ENCODE peak calls at places on chromosomes 12 and 14, in nine cellular contexts. J, F, M, A, R, D, N, Y and K are unnamed samples.
A peak's percentile ranks its signal among the peaks of the same experiment; 100 is the strongest.

GRCh38 chr12:126668961-126669360 is 1598.0 kb upstream of the TMEM132C start:
- DNase-seq in J (no peak), F (no peak), M (peak; percentile 85), A (no peak), R (peak; percentile 56), D (no peak), N (no peak), Y (no peak), K (peak; percentile 39)

GRCh38 chr14:43481864-43482263 is 1025.2 kb downstream of the FSCB start:
- DNase-seq in J (no peak), F (no peak), M (no peak), A (no peak), R (no peak), D (no peak), N (no peak), Y (no peak), K (no peak)

GRCh38 chr12:45909041-45909713 is 81.2 kb downstream of the SCAF11 start:
- DNase-seq in J (no peak), F (no peak), M (peak; percentile 19), A (no peak), R (no peak), D (no peak), N (no peak), Y (peak; percentile 78), K (no peak)

GRCh38 chr12:30110970-30111586 is 327.3 kb upstream of the TMTC1 start:
- DNase-seq in J (no peak), F (no peak), M (peak; percentile 76), A (no peak), R (peak; percentile 51), D (no peak), N (peak; percentile 19), Y (peak; percentile 27), K (no peak)

GRCh38 chr12:5163661-5164060 is 120.0 kb downstream of the KCNA5 start:
- DNase-seq in J (no peak), F (no peak), M (peak; percentile 53), A (no peak), R (no peak), D (no peak), N (no peak), Y (peak; percentile 35), K (no peak)

GRCh38 chr14:28613526-28613925 is 153.1 kb upstream of the FOXG1 start:
- DNase-seq in J (no peak), F (no peak), M (no peak), A (no peak), R (no peak), D (no peak), N (no peak), Y (no peak), K (no peak)

GRCh38 chr14:74488788-74489397 is 4.2 kb downstream of the NPC2 start:
- DNase-seq in J (no peak), F (no peak), M (peak; percentile 82), A (no peak), R (peak; percentile 93), D (no peak), N (no peak), Y (peak; percentile 67), K (no peak)

GRCh38 chr12:64473176-64473575 is 21.3 kb downstream of the TBK1 start:
- DNase-seq in J (no peak), F (no peak), M (no peak), A (no peak), R (no peak), D (no peak), N (no peak), Y (no peak), K (no peak)

GRCh38 chr14:77000340-77001235 is 27.9 kb downstream of the IRF2BPL start:
- DNase-seq in J (no peak), F (peak; percentile 32), M (peak; percentile 59), A (no peak), R (no peak), D (no peak), N (peak; percentile 48), Y (peak; percentile 79), K (no peak)

GRCh38 chr14:66511849-66512248 is 3.9 kb downstream of the GPHN start:
- DNase-seq in J (no peak), F (no peak), M (no peak), A (no peak), R (no peak), D (no peak), N (no peak), Y (no peak), K (no peak)

GRCh38 chr14:67541448-67542387 is 8.6 kb downstream of the PLEKHH1 start:
- DNase-seq in J (peak; percentile 58), F (no peak), M (no peak), A (no peak), R (no peak), D (no peak), N (no peak), Y (no peak), K (peak; percentile 73)

GRCh38 chr12:69475237-69475984 is 5.2 kb downstream of the FRS2 start:
- DNase-seq in J (no peak), F (no peak), M (no peak), A (no peak), R (no peak), D (no peak), N (peak; percentile 8), Y (peak; percentile 62), K (peak; percentile 30)

GRCh38 chr12:31849090-31849687 is 110.0 kb upstream of the RESF1 start:
- DNase-seq in J (no peak), F (no peak), M (peak; percentile 14), A (no peak), R (peak; percentile 47), D (no peak), N (no peak), Y (peak; percentile 9), K (no peak)

GRCh38 chr12:93762059-93762719 is 85.0 kb downstream of the CRADD start:
- DNase-seq in J (no peak), F (no peak), M (peak; percentile 21), A (no peak), R (no peak), D (no peak), N (no peak), Y (peak; percentile 50), K (no peak)

GRCh38 chr12:67645571-67645970 is 3.0 kb upstream of the DYRK2 start:
- DNase-seq in J (no peak), F (no peak), M (peak; percentile 49), A (no peak), R (no peak), D (no peak), N (no peak), Y (peak; percentile 56), K (no peak)

GRCh38 chr12:118354903-118355302 is 17.8 kb downstream of the TAOK3 start:
- DNase-seq in J (no peak), F (no peak), M (peak; percentile 50), A (no peak), R (no peak), D (no peak), N (no peak), Y (peak; percentile 40), K (no peak)

GRCh38 chr12:118355838-118356237 is 16.9 kb downstream of the TAOK3 start:
- DNase-seq in J (no peak), F (no peak), M (no peak), A (no peak), R (no peak), D (no peak), N (no peak), Y (no peak), K (no peak)

GRCh38 chr12:118357327-118358007 is 15.2 kb downstream of the TAOK3 start:
- DNase-seq in J (no peak), F (no peak), M (no peak), A (no peak), R (peak; percentile 74), D (no peak), N (peak; percentile 42), Y (peak; percentile 65), K (peak; percentile 46)

GRCh38 chr12:118358008-118358359 is 14.7 kb downstream of the TAOK3 start:
- DNase-seq in J (no peak), F (no peak), M (no peak), A (no peak), R (no peak), D (no peak), N (no peak), Y (no peak), K (no peak)

GRCh38 chr12:118356809-118357326 is 15.8 kb downstream of the TAOK3 start:
- DNase-seq in J (no peak), F (no peak), M (peak; percentile 78), A (no peak), R (peak; percentile 54), D (no peak), N (no peak), Y (peak; percentile 92), K (no peak)
- H3K4me1 ChIP-seq in J (peaks cover 35% of the 10 kb centered on the region), F (peaks cover 34% of the 10 kb centered on the region), M (peaks cover 10% of the 10 kb centered on the region), A (peaks cover 2% of the 10 kb centered on the region), R (peaks cover 43% of the 10 kb centered on the region), D (peaks cover 20% of the 10 kb centered on the region), N (peaks cover 4% of the 10 kb centered on the region), Y (peaks cover 9% of the 10 kb centered on the region), K (peaks cover 31% of the 10 kb centered on the region)

GRCh38 chr12:104465379-104465778 is 8.6 kb downstream of the CHST11 start:
- DNase-seq in J (no peak), F (no peak), M (no peak), A (no peak), R (no peak), D (no peak), N (no peak), Y (no peak), K (no peak)
- H3K4me1 ChIP-seq in J (peaks cover 90% of the 10 kb centered on the region), F (peaks cover 37% of the 10 kb centered on the region), M (peaks cover 9% of the 10 kb centered on the region), A (peaks cover 6% of the 10 kb centered on the region), R (peaks cover 9% of the 10 kb centered on the region), D (peaks cover 29% of the 10 kb centered on the region), N (peaks cover 2% of the 10 kb centered on the region), Y (no peaks in the 10 kb centered on the region), K (peaks cover 12% of the 10 kb centered on the region)

GRCh38 chr14:38198425-38198824 is 9.3 kb upstream of the SSTR1 start:
- DNase-seq in J (no peak), F (no peak), M (no peak), A (no peak), R (no peak), D (no peak), N (no peak), Y (no peak), K (no peak)
- H3K4me1 ChIP-seq in J (peaks cover 4% of the 10 kb centered on the region), F (no peaks in the 10 kb centered on the region), M (no peaks in the 10 kb centered on the region), A (no peaks in the 10 kb centered on the region), R (peaks cover 25% of the 10 kb centered on the region), D (no peaks in the 10 kb centered on the region), N (no peaks in the 10 kb centered on the region), Y (peaks cover 9% of the 10 kb centered on the region), K (no peaks in the 10 kb centered on the region)

GRCh38 chr14:50929506-50929905 is 14.8 kb downstream of the PYGL start:
- DNase-seq in J (no peak), F (no peak), M (no peak), A (no peak), R (no peak), D (no peak), N (no peak), Y (no peak), K (no peak)

GRCh38 chr14:50926851-50927386 is 17.4 kb downstream of the PYGL start:
- DNase-seq in J (no peak), F (no peak), M (no peak), A (no peak), R (no peak), D (no peak), N (no peak), Y (no peak), K (peak; percentile 25)

GRCh38 chr14:50924848-50925247 is 19.4 kb downstream of the PYGL start:
- DNase-seq in J (no peak), F (no peak), M (no peak), A (no peak), R (peak; percentile 20), D (no peak), N (no peak), Y (no peak), K (no peak)

GRCh38 chr14:50924236-50924635 is 20.0 kb downstream of the PYGL start:
- DNase-seq in J (no peak), F (no peak), M (no peak), A (no peak), R (no peak), D (no peak), N (peak; percentile 32), Y (no peak), K (no peak)

GRCh38 chr14:50928002-50928635 is 16.2 kb downstream of the PYGL start:
- DNase-seq in J (no peak), F (no peak), M (peak; percentile 98), A (no peak), R (no peak), D (no peak), N (no peak), Y (peak; percentile 85), K (peak; percentile 37)
- H3K4me1 ChIP-seq in J (no peaks in the 10 kb centered on the region), F (peaks cover 8% of the 10 kb centered on the region), M (peaks cover 4% of the 10 kb centered on the region), A (no peaks in the 10 kb centered on the region), R (no peaks in the 10 kb centered on the region), D (no peaks in the 10 kb centered on the region), N (peaks cover 11% of the 10 kb centered on the region), Y (peaks cover 3% of the 10 kb centered on the region), K (peaks cover 8% of the 10 kb centered on the region)